ENCODE peak calls at places on chromosomes 1 and 21, in ten cellular contexts. L, P, H, I, N, Q, E, X, G and A are unnamed samples.

GRCh38 chr1:3900969-3901529 is 977 bp upstream of the C1orf174 start:
- DNase-seq in L (peak), P (peak), H (peak), I (peak), N (peak), Q (peak), E (peak), X (peak), G (peak), A (peak)

GRCh38 chr1:94947453-94947852 is 20.5 kb upstream of the CNN3 start:
- DNase-seq in L (no peak), P (no peak), H (no peak), I (no peak), N (no peak), Q (no peak), E (no peak), X (peak), G (peak), A (no peak)

GRCh38 chr1:31751822-31752241 is 12.3 kb downstream of the ADGRB2 start:
- DNase-seq in L (peak), P (no peak), H (no peak), I (no peak), N (no peak), Q (no peak), E (no peak), X (no peak), G (no peak), A (no peak)

GRCh38 chr1:31376374-31377134 is 3.7 kb upstream of the FABP3 start:
- DNase-seq in L (no peak), P (peak), H (no peak), I (peak), N (peak), Q (no peak), E (peak), X (peak), G (peak), A (peak)

GRCh38 chr1:44261475-44261853 is 48.2 kb downstream of the DMAP1 start:
- DNase-seq in L (no peak), P (no peak), H (no peak), I (no peak), N (no peak), Q (no peak), E (peak), X (no peak), G (no peak), A (no peak)

GRCh38 chr1:183038333-183038876 is 15.2 kb downstream of the LAMC1 start:
- DNase-seq in L (no peak), P (no peak), H (no peak), I (no peak), N (no peak), Q (no peak), E (no peak), X (no peak), G (no peak), A (no peak)

GRCh38 chr1:45512641-45513054 is 9.0 kb downstream of the PRDX1 start:
- DNase-seq in L (peak), P (peak), H (peak), I (no peak), N (no peak), Q (peak), E (peak), X (peak), G (peak), A (peak)

GRCh38 chr21:15058718-15059316 is 6.0 kb downstream of the NRIP1 start:
- DNase-seq in L (no peak), P (no peak), H (no peak), I (peak), N (no peak), Q (no peak), E (no peak), X (peak), G (peak), A (no peak)

GRCh38 chr21:35520302-35520701 is 471.2 kb upstream of the RUNX1 start:
- DNase-seq in L (no peak), P (no peak), H (no peak), I (no peak), N (no peak), Q (no peak), E (no peak), X (no peak), G (no peak), A (no peak)

GRCh38 chr1:202471246-202471645 is 122.7 kb downstream of the PPP1R12B start:
- DNase-seq in L (no peak), P (no peak), H (no peak), I (no peak), N (no peak), Q (no peak), E (no peak), X (no peak), G (no peak), A (no peak)

GRCh38 chr1:8153961-8154360 is 127.9 kb upstream of the ERRFI1 start:
- DNase-seq in L (no peak), P (no peak), H (no peak), I (no peak), N (no peak), Q (no peak), E (no peak), X (no peak), G (no peak), A (no peak)

GRCh38 chr1:88394958-88395357 is 289.1 kb upstream of the PKN2 start:
- DNase-seq in L (no peak), P (no peak), H (no peak), I (no peak), N (no peak), Q (no peak), E (peak), X (peak), G (no peak), A (no peak)

GRCh38 chr1:240280560-240281322 is 189.1 kb downstream of the FMN2 start:
- DNase-seq in L (no peak), P (no peak), H (no peak), I (no peak), N (no peak), Q (no peak), E (no peak), X (no peak), G (no peak), A (no peak)

GRCh38 chr1:177847843-177848242 is 122.0 kb downstream of the SEC16B start:
- DNase-seq in L (no peak), P (no peak), H (no peak), I (peak), N (peak), Q (no peak), E (no peak), X (peak), G (peak), A (no peak)

GRCh38 chr1:90370696-90371095 is 346.4 kb downstream of the BARHL2 start:
- DNase-seq in L (no peak), P (no peak), H (no peak), I (no peak), N (no peak), Q (no peak), E (no peak), X (no peak), G (no peak), A (no peak)

GRCh38 chr21:30555095-30555494 is 6.0 kb downstream of the KRTAP19-7 start:
- DNase-seq in L (no peak), P (no peak), H (no peak), I (no peak), N (no peak), Q (no peak), E (no peak), X (no peak), G (no peak), A (no peak)

GRCh38 chr1:201539561-201540404 is 856 bp downstream of the NAV1 start:
- DNase-seq in L (peak), P (peak), H (no peak), I (no peak), N (no peak), Q (no peak), E (peak), X (peak), G (peak), A (peak)

GRCh38 chr1:159839135-159839849 is 12.6 kb downstream of the SLAMF8 start:
- DNase-seq in L (no peak), P (no peak), H (peak), I (no peak), N (no peak), Q (no peak), E (no peak), X (no peak), G (no peak), A (no peak)

GRCh38 chr1:185337221-185337620 is 20.2 kb upstream of the IVNS1ABP start:
- DNase-seq in L (no peak), P (no peak), H (no peak), I (no peak), N (no peak), Q (no peak), E (no peak), X (no peak), G (peak), A (no peak)

GRCh38 chr1:116290920-116291465 is 82.1 kb upstream of the ATP1A1 start:
- DNase-seq in L (no peak), P (no peak), H (no peak), I (no peak), N (no peak), Q (no peak), E (no peak), X (no peak), G (no peak), A (no peak)

GRCh38 chr1:43822040-43822439 is 111.6 kb upstream of the ARTN start:
- DNase-seq in L (no peak), P (peak), H (no peak), I (peak), N (peak), Q (no peak), E (no peak), X (peak), G (peak), A (no peak)

GRCh38 chr1:65056234-65056633 is 89.9 kb upstream of the JAK1 start:
- DNase-seq in L (no peak), P (no peak), H (no peak), I (no peak), N (no peak), Q (no peak), E (no peak), X (no peak), G (no peak), A (no peak)

GRCh38 chr1:29256395-29256794 is 20.1 kb downstream of the PTPRU start:
- DNase-seq in L (no peak), P (peak), H (no peak), I (no peak), N (no peak), Q (no peak), E (peak), X (no peak), G (no peak), A (no peak)

GRCh38 chr1:22529901-22530621 is 33.2 kb upstream of the EPHA8 start:
- DNase-seq in L (peak), P (peak), H (no peak), I (no peak), N (no peak), Q (no peak), E (peak), X (peak), G (no peak), A (no peak)

GRCh38 chr1:55476445-55477015 is 261.4 kb upstream of the USP24 start:
- DNase-seq in L (no peak), P (no peak), H (no peak), I (no peak), N (no peak), Q (no peak), E (no peak), X (peak), G (no peak), A (no peak)

GRCh38 chr1:22127248-22127647 is 15.6 kb downstream of the WNT4 start:
- DNase-seq in L (no peak), P (no peak), H (no peak), I (no peak), N (no peak), Q (no peak), E (no peak), X (no peak), G (no peak), A (no peak)

GRCh38 chr1:171611306-171611705 is 10.7 kb upstream of the MYOCOS start:
- DNase-seq in L (no peak), P (no peak), H (no peak), I (no peak), N (no peak), Q (no peak), E (no peak), X (no peak), G (no peak), A (no peak)

GRCh38 chr1:150268342-150268705 is 492 bp downstream of the APH1A start:
- DNase-seq in L (no peak), P (peak), H (peak), I (no peak), N (no peak), Q (no peak), E (peak), X (peak), G (no peak), A (no peak)

GRCh38 chr1:236168716-236169429 is 26.5 kb downstream of the GPR137B start:
- DNase-seq in L (peak), P (peak), H (peak), I (peak), N (no peak), Q (no peak), E (no peak), X (peak), G (peak), A (no peak)

GRCh38 chr1:200181861-200182260 is 154.4 kb downstream of the NR5A2 start:
- DNase-seq in L (no peak), P (no peak), H (no peak), I (no peak), N (no peak), Q (no peak), E (no peak), X (no peak), G (no peak), A (no peak)

GRCh38 chr1:216944864-216945505 is 221.8 kb upstream of the ESRRG start:
- DNase-seq in L (no peak), P (no peak), H (no peak), I (no peak), N (no peak), Q (no peak), E (peak), X (no peak), G (no peak), A (peak)

GRCh38 chr1:53090227-53091147 is 28.5 kb downstream of the PODN start:
- DNase-seq in L (peak), P (no peak), H (no peak), I (no peak), N (no peak), Q (no peak), E (no peak), X (no peak), G (no peak), A (peak)

GRCh38 chr1:67138813-67139539 is 4.2 kb upstream of the C1orf141 start:
- DNase-seq in L (no peak), P (no peak), H (no peak), I (no peak), N (no peak), Q (no peak), E (no peak), X (no peak), G (no peak), A (no peak)

GRCh38 chr1:93690921-93691789 is 9.5 kb upstream of the BCAR3 start:
- DNase-seq in L (no peak), P (peak), H (no peak), I (no peak), N (no peak), Q (no peak), E (peak), X (no peak), G (no peak), A (peak)

GRCh38 chr1:85617582-85618237 is 37.1 kb downstream of the CCN1 start:
- DNase-seq in L (no peak), P (no peak), H (no peak), I (no peak), N (peak), Q (no peak), E (no peak), X (peak), G (peak), A (no peak)

DNA sequence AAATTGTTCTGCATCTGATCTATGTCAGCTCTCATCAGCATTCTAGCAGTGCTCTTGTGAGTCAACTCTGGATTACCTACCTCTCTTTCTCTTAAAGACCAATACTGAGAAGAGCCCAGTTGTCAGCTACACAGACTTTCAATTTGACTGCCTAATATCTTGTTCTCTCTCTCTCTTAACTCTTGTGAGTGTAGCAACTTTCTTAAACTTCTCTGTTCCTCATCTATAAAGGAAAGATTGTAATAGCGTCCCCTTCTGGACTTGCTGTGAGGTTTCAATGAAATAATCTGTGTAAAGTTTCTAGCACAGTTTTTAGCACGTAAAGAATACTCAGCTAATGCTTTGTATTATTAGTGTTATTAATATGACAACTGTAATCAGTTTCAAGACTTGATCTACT is 499.3 kb upstream of the ADAMTS5 start:
- DNase-seq in L (no peak), P (no peak), H (peak), I (no peak), N (no peak), Q (no peak), E (no peak), X (no peak), G (no peak), A (no peak)
- TF ChIP-seq CTCF in L (peak), P (no peak), H (no peak), I (peak), N (no peak), Q (no peak), E (peak), X (no peak), G (peak), A (no peak)

GRCh38 chr1:244011796-244012195 is 39.3 kb upstream of the ZBTB18 start:
- DNase-seq in L (no peak), P (no peak), H (no peak), I (no peak), N (no peak), Q (no peak), E (no peak), X (peak), G (no peak), A (no peak)
- TF ChIP-seq CTCF in L (no peak), P (no peak), H (no peak), I (no peak), N (no peak), Q (no peak), E (no peak), X (no peak), G (no peak), A (no peak)

DNA sequence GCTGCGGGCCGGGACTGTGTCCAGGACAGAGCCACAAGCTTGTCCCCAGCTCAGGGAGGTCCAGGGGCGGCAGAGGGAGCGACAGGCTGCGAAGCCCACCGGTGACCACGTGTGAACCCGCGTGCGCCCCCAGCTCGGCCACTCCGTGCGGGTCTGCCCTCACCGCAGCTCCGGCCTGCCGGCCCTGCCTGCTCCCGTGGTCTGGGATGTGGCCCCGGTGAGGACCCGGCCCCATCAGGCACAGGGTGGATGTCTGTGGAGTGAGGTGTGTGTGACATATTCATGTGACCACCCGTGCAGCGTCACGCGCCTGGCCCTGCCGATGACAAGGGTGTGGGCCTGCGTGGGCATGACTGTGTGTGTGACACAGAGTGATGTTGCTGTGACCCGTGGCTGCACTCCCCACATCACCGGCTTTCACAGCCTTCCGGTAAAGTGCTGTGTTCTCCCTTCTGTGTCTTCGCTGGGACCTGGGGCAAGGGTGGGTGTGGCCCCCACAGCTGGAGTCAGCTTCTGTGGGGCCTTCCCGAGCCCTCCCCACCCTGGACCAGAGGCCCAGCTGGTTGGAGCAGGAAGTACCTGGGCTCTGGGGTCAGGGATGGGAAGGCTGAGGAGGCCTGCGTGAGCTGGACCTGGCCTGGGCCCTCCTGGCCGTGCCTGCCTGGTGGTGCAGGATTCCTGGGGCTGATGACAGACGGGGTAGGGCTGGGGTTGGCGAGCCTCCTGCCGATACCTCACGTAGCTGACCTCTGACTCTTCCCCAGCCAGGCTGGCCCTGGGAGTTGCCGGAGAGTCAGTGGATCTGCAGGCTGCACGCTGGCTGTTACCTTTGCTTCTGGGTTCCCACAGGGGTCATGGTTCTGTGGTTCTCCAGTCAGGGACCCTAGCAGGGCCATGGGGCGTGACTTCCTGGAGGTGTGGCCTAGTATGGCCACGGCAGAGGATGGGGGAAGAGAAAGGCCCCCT is 4.1 kb downstream of the RNF223 start:
- DNase-seq in L (no peak), P (no peak), H (no peak), I (no peak), N (no peak), Q (no peak), E (peak), X (no peak), G (no peak), A (no peak)
- TF ChIP-seq CTCF in L (no peak), P (no peak), H (no peak), I (no peak), N (no peak), Q (no peak), E (no peak), X (no peak), G (no peak), A (no peak)

GRCh38 chr1:161285113-161285512 is 24.7 kb downstream of the MPZ start:
- DNase-seq in L (no peak), P (no peak), H (no peak), I (no peak), N (no peak), Q (no peak), E (no peak), X (no peak), G (no peak), A (no peak)
- TF ChIP-seq CTCF in L (no peak), P (no peak), H (no peak), I (no peak), N (no peak), Q (no peak), E (no peak), X (no peak), G (no peak), A (no peak)

DNA sequence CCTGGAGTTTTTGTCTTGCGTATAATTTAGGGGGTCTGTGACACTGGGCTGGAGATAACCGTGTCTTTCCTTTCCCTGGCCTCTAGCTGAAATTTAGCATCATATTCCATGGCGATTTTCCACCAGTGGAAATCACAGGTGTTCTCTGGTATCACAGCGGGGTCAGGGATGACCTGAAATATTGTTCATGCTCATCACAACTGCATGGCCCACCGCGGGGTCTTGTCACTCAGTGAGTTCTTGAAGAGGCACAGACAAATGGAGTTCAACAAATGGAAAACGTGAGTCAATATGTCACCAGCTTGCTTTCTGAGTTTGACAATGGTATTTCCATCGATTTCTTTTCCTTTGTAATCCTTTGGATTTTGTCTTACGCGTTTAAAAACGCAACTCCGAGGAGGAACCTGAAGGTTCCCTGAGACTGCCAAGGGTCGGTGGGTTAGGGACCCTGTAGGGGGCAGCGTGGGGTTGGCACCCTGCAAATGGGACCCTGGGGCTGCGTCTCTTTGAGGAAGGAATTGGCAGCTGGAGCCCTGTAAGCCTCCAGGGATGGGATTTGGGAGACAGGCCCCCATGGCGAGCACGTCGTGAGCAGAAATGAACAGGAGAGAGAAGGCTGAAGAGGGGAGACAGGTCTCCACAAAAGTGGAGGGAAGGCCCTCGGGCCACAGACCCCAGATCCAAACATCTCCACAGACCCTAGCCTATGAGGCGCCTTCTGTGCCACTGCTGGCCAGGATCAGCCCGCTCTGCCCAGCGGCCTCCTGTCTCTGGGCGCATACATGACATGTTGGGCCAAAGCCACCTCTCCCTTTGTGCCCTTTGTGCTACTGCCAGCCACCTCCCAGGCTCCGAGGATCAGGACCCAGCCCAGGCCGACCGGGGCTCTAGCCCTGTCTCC is 32.1 kb upstream of the RUNX3 start:
- DNase-seq in L (no peak), P (no peak), H (no peak), I (no peak), N (no peak), Q (no peak), E (peak), X (no peak), G (no peak), A (no peak)
- TF ChIP-seq CTCF in L (no peak), P (no peak), H (no peak), I (peak), N (no peak), Q (peak), E (peak), X (no peak), G (no peak), A (no peak)